ENCODE peak calls at places on chromosomes 4 and X, in seven cellular contexts. J is cardiac muscle cell, D is fibroblast of lung, M is left lung, A is psoas muscle, K is upper lobe of right lung, C is MM.1S. V is an unnamed sample.

GRCh38 chr4:186829740-186830449 is 106.2 kb upstream of the FAT1 start:
- DNase-seq in M (no peak), K (no peak), J (no peak), D (peak), C (peak), A (no peak), V (no peak)

GRCh38 chrX:31038585-31039326 is 33.1 kb downstream of the FTHL17 start:
- DNase-seq in M (no peak), K (no peak), A (no peak), J (peak), D (peak), C (peak), V (peak)

GRCh38 chr4:54063737-54064316 is 578 bp downstream of the CHIC2 start:
- DNase-seq in J (peak), M (peak), C (peak), K (peak), A (peak), D (peak), V (no peak)

GRCh38 chr4:21134994-21135393 is 434.7 kb downstream of the PACRGL start:
- DNase-seq in J (peak), C (peak), M (no peak), D (peak), A (no peak), K (no peak), V (no peak)

GRCh38 chrX:78997870-78998558 is 52.8 kb downstream of the P2RY10 start:
- DNase-seq in M (no peak), K (no peak), D (no peak), A (peak), C (peak), J (no peak), V (no peak)

GRCh38 chr4:168273838-168274237 is 44.7 kb downstream of the DDX60 start:
- DNase-seq in C (no peak), K (no peak), D (peak), J (no peak), M (no peak), A (no peak), V (no peak)

GRCh38 chr4:187059895-187060294 is 336.2 kb upstream of the FAT1 start:
- DNase-seq in M (no peak), D (no peak), K (no peak), A (no peak), J (no peak), C (no peak), V (no peak)

GRCh38 chrX:148530464-148531077 is 30.2 kb downstream of the AFF2 start:
- DNase-seq in D (peak), A (no peak), M (no peak), C (peak), K (no peak), J (no peak), V (no peak)

GRCh38 chr4:13844740-13845139 is 217.2 kb upstream of the BOD1L1 start:
- DNase-seq in M (no peak), D (no peak), C (no peak), K (no peak), J (no peak), A (no peak), V (no peak)

GRCh38 chr4:94349193-94349592 is 6.6 kb upstream of the HPGDS start:
- DNase-seq in M (no peak), J (no peak), C (no peak), A (no peak), K (no peak), D (peak), V (no peak)

GRCh38 chr4:23083391-23083790 is 390.7 kb downstream of the GBA3 start:
- DNase-seq in K (no peak), J (no peak), C (no peak), A (no peak), M (no peak), D (no peak), V (no peak)

GRCh38 chrX:123580871-123581270 is 152.0 kb downstream of the THOC2 start:
- DNase-seq in K (no peak), D (no peak), C (no peak), M (no peak), A (no peak), J (no peak), V (no peak)

GRCh38 chrX:12971282-12972003 is 3.5 kb upstream of the TMSB4X start:
- DNase-seq in D (no peak), J (no peak), K (peak), C (no peak), A (no peak), M (no peak), V (no peak)

GRCh38 chr4:168308912-168309311 is 9.6 kb downstream of the DDX60 start:
- DNase-seq in C (no peak), J (no peak), D (no peak), K (no peak), A (no peak), M (no peak), V (no peak)

GRCh38 chr4:128454281-128455075 is 166.9 kb upstream of the PGRMC2 start:
- DNase-seq in M (peak), J (peak), K (peak), D (peak), A (peak), C (peak), V (peak)

GRCh38 chr4:147741190-147741788 is 9.4 kb downstream of the ARHGAP10 start:
- DNase-seq in J (no peak), M (no peak), A (no peak), C (no peak), D (peak), K (no peak), V (no peak)

GRCh38 chr4:47349323-47349722 is 114.2 kb downstream of the COMMD8 start:
- DNase-seq in D (peak), A (no peak), C (no peak), M (no peak), K (no peak), J (no peak), V (no peak)

GRCh38 chrX:80792205-80792604 is 17.5 kb downstream of the BRWD3 start:
- DNase-seq in M (no peak), J (no peak), K (no peak), C (no peak), D (peak), A (no peak), V (no peak)

GRCh38 chrX:142499992-142500391 is 294.9 kb upstream of the MAGEC2 start:
- DNase-seq in A (no peak), K (no peak), M (no peak), C (no peak), D (no peak), J (no peak), V (no peak)

GRCh38 chr4:52096048-52096447 is 44.9 kb downstream of the SPATA18 start:
- DNase-seq in D (peak), M (no peak), A (no peak), K (no peak), J (no peak), C (no peak), V (peak)

GRCh38 chr4:139416073-139416673 is 37.7 kb upstream of the RAB33B start:
- DNase-seq in D (peak), J (peak), K (no peak), C (peak), M (no peak), A (no peak), V (peak)

GRCh38 chr4:16843831-16844508 is 54.5 kb downstream of the LDB2 start:
- DNase-seq in D (peak), K (no peak), M (no peak), C (no peak), A (no peak), J (no peak), V (no peak)

GRCh38 chr4:169582706-169583105 is 29.7 kb downstream of the NEK1 start:
- DNase-seq in J (no peak), C (no peak), M (no peak), A (no peak), K (no peak), D (peak), V (no peak)

GRCh38 chrX:45849261-45849660 is 648.6 kb upstream of the DIPK2B start:
- DNase-seq in A (no peak), C (peak), J (peak), K (no peak), D (peak), M (no peak), V (peak)

GRCh38 chrX:118116308-118117068 is at the start of gene KLHL13:
- DNase-seq in J (peak), C (no peak), D (peak), A (peak), K (peak), M (no peak), V (peak)

GRCh38 chrX:46759645-46759974 is 692 bp upstream of the SLC9A7 start:
- DNase-seq in A (no peak), J (no peak), K (no peak), C (no peak), M (no peak), D (peak), V (no peak)

GRCh38 chrX:106711375-106711774 is 15.1 kb upstream of the RNF128 start:
- DNase-seq in M (no peak), A (no peak), D (no peak), K (no peak), C (no peak), J (no peak), V (no peak)

GRCh38 chrX:52424658-52425057 is 55.8 kb downstream of the XAGE2 start:
- DNase-seq in D (peak), K (no peak), C (no peak), M (no peak), A (no peak), J (no peak), V (no peak)

GRCh38 chr4:159516556-159516955 is 413.7 kb downstream of the RAPGEF2 start:
- DNase-seq in D (peak), A (no peak), M (no peak), C (no peak), K (no peak), J (no peak), V (no peak)

GRCh38 chr4:145511913-145512522 is 30.4 kb downstream of the SMAD1 start:
- DNase-seq in C (peak), D (peak), M (no peak), J (no peak), A (no peak), K (no peak), V (peak)

GRCh38 chr4:24858550-24858949 is 54.3 kb downstream of the CCDC149 start:
- DNase-seq in J (peak), M (no peak), A (no peak), C (no peak), K (no peak), D (no peak), V (no peak)

GRCh38 chrX:110992611-110993010 is 103.4 kb upstream of the PAK3 start:
- DNase-seq in J (peak), K (no peak), M (no peak), A (no peak), C (peak), D (peak), V (peak)

GRCh38 chrX:19334945-19335626 is 8.6 kb upstream of the PDHA1 start:
- DNase-seq in M (no peak), C (peak), D (no peak), J (peak), A (no peak), K (no peak), V (no peak)

GRCh38 chr4:52001616-52002015 is 18.5 kb downstream of the LRRC66 start:
- DNase-seq in J (no peak), C (no peak), D (peak), A (no peak), K (no peak), M (no peak), V (peak)

GRCh38 chrX:2627272-2627867 is 63.7 kb upstream of the CD99 start:
- DNase-seq in A (no peak), J (peak), D (peak), K (no peak), M (no peak), C (peak), V (peak)

GRCh38 chr4:112119358-112119783 is 25.9 kb upstream of the FAM241A start:
- DNase-seq in D (no peak), C (peak), A (no peak), M (no peak), J (no peak), K (no peak), V (no peak)

GRCh38 chrX:108397627-108398392 is 40.4 kb downstream of the COL4A6 start:
- DNase-seq in A (no peak), K (no peak), D (peak), C (no peak), M (no peak), J (no peak), V (peak)

GRCh38 chr4:53147711-53148110 is 218.2 kb downstream of the SCFD2 start:
- DNase-seq in K (no peak), J (no peak), A (no peak), M (no peak), C (no peak), D (no peak), V (no peak)

GRCh38 chr4:143559757-143560147 is 46.2 kb downstream of the SMARCA5 start:
- DNase-seq in K (no peak), M (no peak), D (no peak), C (peak), J (no peak), A (no peak), V (no peak)

GRCh38 chr4:188941524-188942109 is 802.4 kb downstream of the TRIML1 start:
- DNase-seq in J (no peak), A (no peak), M (no peak), D (peak), K (no peak), C (no peak), V (peak)

GRCh38 chr4:182746876-182747275 is 170.3 kb downstream of the DCTD start:
- DNase-seq in J (no peak), M (no peak), K (no peak), D (no peak), C (no peak), A (no peak), V (no peak)
- H3K27ac ChIP-seq in J (no peak), M (no peak), K (no peak), D (no peak), C (no peak), A (no peak), V (no peak)

GRCh38 chr4:81688085-81688484 is 216.4 kb upstream of the RASGEF1B start:
- DNase-seq in K (no peak), A (no peak), D (no peak), M (no peak), C (peak), J (no peak), V (peak)
- TF ChIP-seq CTCF in K (peak), A (no peak), D (peak), M (no peak), C (peak), J (peak), V (no peak)

GRCh38 chr4:151420408-151420807 is 11.4 kb downstream of the FHIP1A start:
- DNase-seq in J (no peak), A (no peak), C (no peak), K (no peak), M (no peak), D (no peak), V (no peak)
- H3K27ac ChIP-seq in J (no peak), A (peak), C (no peak), K (no peak), M (no peak), D (no peak), V (no peak)

GRCh38 chr4:4480685-4481393 is 61.0 kb downstream of the STX18 start:
- DNase-seq in A (no peak), M (no peak), C (no peak), J (peak), K (no peak), D (peak), V (no peak)
- TF ChIP-seq CTCF in A (peak), M (no peak), C (peak), J (peak), K (peak), D (peak), V (peak)

GRCh38 chr4:102356562-102357202 is 11.4 kb upstream of the SLC39A8 start:
- DNase-seq in K (no peak), D (no peak), M (no peak), A (no peak), C (no peak), J (no peak), V (no peak)
- H3K27ac ChIP-seq in K (no peak), D (no peak), M (no peak), A (no peak), C (no peak), J (no peak), V (no peak)

DNA sequence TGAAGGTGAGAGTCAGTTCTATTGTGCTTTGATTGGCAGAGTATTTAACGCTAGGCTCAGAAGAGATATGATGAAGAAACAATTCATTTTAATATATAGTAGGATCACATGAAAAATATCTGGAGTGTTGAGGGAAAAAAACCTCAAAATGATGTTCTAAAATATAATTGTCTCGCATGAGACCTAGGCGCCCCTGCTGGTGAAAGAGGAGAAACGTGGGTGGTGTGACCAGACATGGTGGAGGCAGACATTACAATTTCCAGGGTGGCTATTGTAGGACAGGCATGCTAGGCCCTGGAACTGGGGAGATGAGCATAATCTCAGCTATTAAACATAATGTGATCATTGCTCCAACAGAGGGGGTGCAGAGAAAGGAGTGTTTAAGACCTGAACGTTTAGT is 210.0 kb downstream of the HS3ST1 start:
- DNase-seq in C (no peak), J (no peak), A (no peak), D (no peak), K (no peak), M (no peak), V (no peak)
- TF ChIP-seq CTCF in C (peak), J (peak), A (no peak), D (no peak), K (no peak), M (no peak), V (no peak)

V was measured in RWPE1.